ENCODE peak calls at places on chromosomes 11 and 22, in four cellular contexts. B is IMR-90, W is GM23338, X is fibroblast of lung. D is an unnamed sample. For H3K4me1, the result is how much of the 10 kb centered on the place peaks cover.

GRCh38 chr11:35420371-35420770 is 1.0 kb upstream of the SLC1A2 start:
- DNase-seq in W (peak), B (no peak), X (no peak), D (no peak)

GRCh38 chr22:22754268-22754657 is 109.8 kb downstream of the GGTLC2 start:
- DNase-seq in X (no peak), W (no peak), B (no peak), D (no peak)

GRCh38 chr11:104005234-104005855 is 31.1 kb upstream of the DDI1 start:
- DNase-seq in W (no peak), B (peak), X (peak), D (no peak)

GRCh38 chr11:76768091-76769047 is 14.8 kb upstream of the TSKU start:
- DNase-seq in X (no peak), B (no peak), W (no peak), D (no peak)

GRCh38 chr22:49290711-49291110 is 537.0 kb downstream of the BRD1 start:
- DNase-seq in W (no peak), B (no peak), X (no peak), D (no peak)

GRCh38 chr22:50219800-50220602 is 19.2 kb downstream of the SELENOO start:
- DNase-seq in W (no peak), X (no peak), B (no peak), D (no peak)

GRCh38 chr11:67505605-67506396 is 638 bp upstream of the PITPNM1 start:
- DNase-seq in X (peak), W (peak), B (peak), D (peak)

GRCh38 chr11:8149726-8150125 is 19.1 kb downstream of the RIC3 start:
- DNase-seq in B (no peak), X (no peak), W (no peak), D (no peak)

GRCh38 chr11:70661763-70662501 is 263.6 kb downstream of the CTTN start:
- DNase-seq in W (peak), B (peak), X (no peak), D (peak)

GRCh38 chr22:31613286-31613903 is 48.6 kb downstream of the PISD start:
- DNase-seq in B (no peak), W (no peak), X (no peak), D (no peak)

GRCh38 chr11:104995001-104995408 is 26.6 kb upstream of the CASP4 start:
- DNase-seq in B (no peak), W (no peak), X (no peak), D (no peak)

GRCh38 chr11:103274025-103274424 is 164.8 kb downstream of the DYNC2H1 start:
- DNase-seq in B (no peak), X (no peak), W (no peak), D (no peak)

GRCh38 chr11:105632316-105632715 is 22.4 kb downstream of the GRIA4 start:
- DNase-seq in B (no peak), X (no peak), W (no peak), D (no peak)

GRCh38 chr11:124793466-124794278 is 6.5 kb downstream of the MSANTD2 start:
- DNase-seq in B (peak), X (peak), W (peak), D (peak)

GRCh38 chr11:95764267-95764898 is 25.2 kb downstream of the FAM76B start:
- DNase-seq in X (peak), W (peak), B (peak), D (no peak)

GRCh38 chr22:39300198-39300830 is 19.1 kb downstream of the RPL3 start:
- DNase-seq in W (peak), X (peak), B (no peak), D (peak)

GRCh38 chr11:3049430-3050243 is 7.6 kb downstream of the CARS1 start:
- DNase-seq in B (peak), W (no peak), X (peak), D (peak)

GRCh38 chr11:57639321-57640067 is 10.2 kb downstream of the YPEL4 start:
- DNase-seq in W (peak), B (peak), X (peak), D (peak)

GRCh38 chr11:13007702-13008435 is 1.2 kb upstream of the RASSF10 start:
- DNase-seq in X (no peak), W (no peak), B (no peak), D (no peak)

GRCh38 chr11:93585758-93586157 is 42.6 kb upstream of the SMCO4 start:
- DNase-seq in X (peak), B (peak), W (no peak), D (no peak)

GRCh38 chr11:14905104-14906033 is 13.3 kb upstream of the CYP2R1 start:
- DNase-seq in W (peak), B (peak), X (peak), D (no peak)

GRCh38 chr11:64086263-64086938 is 50.7 kb downstream of the FLRT1 start:
- DNase-seq in X (peak), W (no peak), B (peak), D (peak)

GRCh38 chr11:87666730-87667129 is 508.5 kb downstream of the RAB38 start:
- DNase-seq in W (no peak), X (no peak), B (no peak), D (no peak)

GRCh38 chr11:93432247-93432646 is 101.7 kb downstream of the DEUP1 start:
- DNase-seq in X (no peak), W (no peak), B (no peak), D (no peak)

GRCh38 chr22:41106122-41106968 is 14.0 kb downstream of the EP300 start:
- DNase-seq in X (peak), W (no peak), B (peak), D (no peak)

GRCh38 chr11:116193321-116194114 is 579.3 kb downstream of the BUD13 start:
- DNase-seq in X (peak), B (peak), W (peak), D (peak)

GRCh38 chr22:50031189-50032091 is 18.9 kb upstream of the IL17REL start:
- DNase-seq in B (no peak), W (no peak), X (no peak), D (peak)

GRCh38 chr11:122108192-122108799 is 7.7 kb downstream of the BLID start:
- DNase-seq in B (peak), X (peak), W (peak), D (peak)

GRCh38 chr11:78350101-78350645 is 67.4 kb downstream of the GAB2 start:
- DNase-seq in X (peak), B (peak), W (peak), D (no peak)

GRCh38 chr11:65430406-65431217 is 8.0 kb downstream of the NEAT1 start:
- DNase-seq in B (peak), W (no peak), X (peak), D (no peak)

GRCh38 chr11:63841554-63841953 is 2.6 kb downstream of the MARK2 start:
- DNase-seq in B (peak), W (peak), X (no peak), D (no peak)

GRCh38 chr22:36293606-36294292 is 40.8 kb downstream of the APOL1 start:
- DNase-seq in W (no peak), X (no peak), B (no peak), D (no peak)
- TF ChIP-seq CTCF in W (no peak), X (no peak), B (no peak), D (no peak)

GRCh38 chr11:131248588-131248987 is 121.8 kb upstream of the NTM start:
- DNase-seq in B (no peak), X (no peak), W (no peak), D (no peak)

GRCh38 chr11:131246156-131246555 is 124.3 kb upstream of the NTM start:
- DNase-seq in X (no peak), W (peak), B (no peak), D (no peak)

GRCh38 chr11:131242616-131243015 is 127.8 kb upstream of the NTM start:
- DNase-seq in W (no peak), B (no peak), X (no peak), D (no peak)

DNA sequence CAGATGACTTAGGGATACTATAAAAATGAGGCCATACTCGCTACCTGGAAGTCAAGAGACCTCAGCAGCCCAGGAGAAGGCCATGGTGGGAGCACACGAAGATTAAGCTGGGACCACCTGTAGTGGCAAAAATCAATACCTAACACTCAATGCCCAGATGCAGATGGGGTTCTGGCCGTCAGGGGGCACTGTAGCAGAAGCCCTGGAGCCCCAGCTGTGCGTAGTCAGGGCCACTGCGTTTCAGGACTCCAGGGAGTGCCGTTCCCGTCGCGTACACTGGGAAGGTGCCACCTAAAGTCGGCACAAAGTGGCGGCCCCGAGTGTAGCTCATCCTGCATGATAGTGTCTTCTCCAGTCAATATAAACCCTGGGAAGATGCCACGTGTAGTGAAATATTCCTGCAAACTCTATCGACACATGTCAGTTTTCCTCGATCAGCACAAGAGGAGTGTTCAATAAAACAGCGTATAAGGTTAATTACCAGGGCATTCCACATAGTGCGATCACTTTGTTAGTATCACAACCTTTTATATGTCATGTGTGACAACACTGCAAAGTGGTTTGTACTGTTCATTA is 123.7 kb upstream of the NTM start:
- DNase-seq in B (no peak), W (peak), X (no peak), D (no peak)
- H3K4me1 ChIP-seq in B (under half), W (under half), X (under half), D (under half)

GRCh38 chr11:20873054-20873453 is 203.7 kb downstream of the NELL1 start:
- DNase-seq in X (no peak), B (no peak), W (peak), D (peak)
- TF ChIP-seq CTCF in X (no peak), B (no peak), W (peak), D (peak)

GRCh38 chr11:69326622-69327219 is 32.8 kb downstream of the MYEOV start:
- DNase-seq in W (no peak), B (no peak), X (no peak), D (no peak)
- H3K4me1 ChIP-seq in W (under half), B (under half), X (under half), D (under half)

DNA sequence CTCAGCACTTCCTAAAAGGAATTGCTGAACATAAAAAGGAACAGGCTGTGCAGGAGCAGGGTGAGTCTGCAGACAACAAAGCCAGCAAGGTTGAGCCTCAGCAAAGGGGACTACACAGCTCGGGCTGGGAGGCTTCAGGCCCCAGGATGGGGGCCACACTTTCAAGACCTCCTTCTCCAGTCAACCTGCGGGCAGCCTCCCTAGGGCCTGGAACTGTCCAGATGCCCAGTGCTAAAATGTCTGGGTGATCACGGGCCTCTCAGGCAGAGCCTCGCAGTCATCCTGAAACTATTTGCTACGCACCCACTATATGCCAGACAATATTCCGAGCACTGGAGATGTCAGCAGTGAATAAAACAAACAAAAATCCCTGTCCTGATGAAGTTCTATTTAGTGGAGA is 3.9 kb upstream of the NEFH start:
- DNase-seq in X (no peak), B (no peak), W (peak), D (no peak)
- TF ChIP-seq CTCF in X (no peak), B (no peak), W (no peak), D (no peak)

DNA sequence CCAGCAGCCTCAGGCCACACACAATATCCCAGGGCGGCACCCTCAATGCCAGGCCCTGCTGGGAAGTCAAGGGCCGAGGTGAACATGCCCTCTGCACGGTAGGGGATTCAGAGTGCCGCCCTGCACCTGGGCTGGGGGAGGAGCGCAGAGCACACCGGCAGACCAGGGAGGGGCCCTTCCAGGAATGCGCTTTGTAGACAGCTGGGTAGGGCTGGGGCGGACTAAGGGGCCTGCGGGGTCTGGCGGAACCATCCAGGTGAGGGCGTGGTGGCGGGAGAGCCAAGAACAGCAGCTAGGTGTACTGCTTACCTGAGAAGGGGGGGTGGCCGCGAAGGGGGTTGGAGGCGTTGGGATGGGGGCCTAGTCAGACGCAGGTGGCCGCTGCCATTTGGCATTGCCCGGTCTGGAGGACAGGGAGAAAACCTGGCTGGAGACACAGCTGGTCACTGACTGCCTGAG is 26.0 kb downstream of the DUSP8 start:
- DNase-seq in X (no peak), B (no peak), W (peak), D (no peak)
- H3K4me1 ChIP-seq in X (under half), B (under half), W (under half), D (under half)

DNA sequence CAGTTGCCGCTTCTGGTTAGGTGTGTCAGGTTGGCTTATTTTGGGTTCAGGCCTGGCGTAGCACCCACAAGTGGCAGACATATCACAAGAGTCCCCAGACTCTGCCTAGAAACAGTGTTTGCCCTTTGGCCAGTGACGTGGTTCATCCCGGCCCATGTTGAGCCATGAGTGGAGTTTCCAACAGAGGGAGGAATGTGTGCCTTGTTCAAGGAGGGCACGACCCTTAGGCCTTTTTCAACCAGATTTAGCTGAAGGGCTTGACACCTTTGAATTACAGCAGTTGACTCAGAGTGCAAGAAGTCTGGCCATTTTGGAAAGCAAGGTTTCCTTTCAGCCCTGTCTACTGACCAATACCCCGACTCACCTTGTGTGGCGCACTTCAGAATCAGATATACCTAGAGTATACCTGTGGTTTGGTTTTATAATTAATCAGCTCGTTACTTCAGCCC is 15.1 kb upstream of the AIFM3 start:
- DNase-seq in W (no peak), B (no peak), X (no peak), D (no peak)
- TF ChIP-seq CTCF in W (no peak), B (no peak), X (no peak), D (no peak)

DNA sequence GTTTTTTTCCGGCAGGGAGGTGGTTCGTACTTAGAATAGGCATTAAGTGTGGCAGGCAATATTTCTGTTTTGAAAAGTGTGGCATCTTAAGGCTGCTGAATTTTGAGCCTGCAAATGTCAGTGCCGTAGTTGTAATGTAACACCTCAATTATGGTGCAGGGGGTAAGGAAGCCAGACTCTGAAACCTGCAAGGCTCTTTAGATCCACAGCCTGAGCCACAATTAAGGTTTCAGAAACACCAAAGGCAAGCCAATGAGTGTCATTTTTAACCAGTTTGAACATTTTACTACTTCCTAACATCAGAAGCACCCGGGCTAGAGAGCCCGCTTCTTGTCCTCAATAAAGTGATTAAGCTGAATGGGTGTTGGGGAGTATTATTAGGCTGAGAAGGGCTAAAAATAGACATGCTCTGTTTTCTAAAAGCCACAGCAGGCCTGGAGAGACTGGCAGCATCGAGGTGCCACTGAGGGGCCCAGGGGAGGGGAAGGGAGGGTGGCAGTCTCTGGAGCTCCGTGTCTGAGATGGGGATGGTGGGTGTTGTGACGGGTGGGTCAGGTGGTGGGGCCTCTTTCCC is 113.4 kb downstream of the ZBTB16 start:
- DNase-seq in W (no peak), X (no peak), B (no peak), D (no peak)
- H3K4me1 ChIP-seq in W (under half), X (under half), B (under half), D (under half)

DNA sequence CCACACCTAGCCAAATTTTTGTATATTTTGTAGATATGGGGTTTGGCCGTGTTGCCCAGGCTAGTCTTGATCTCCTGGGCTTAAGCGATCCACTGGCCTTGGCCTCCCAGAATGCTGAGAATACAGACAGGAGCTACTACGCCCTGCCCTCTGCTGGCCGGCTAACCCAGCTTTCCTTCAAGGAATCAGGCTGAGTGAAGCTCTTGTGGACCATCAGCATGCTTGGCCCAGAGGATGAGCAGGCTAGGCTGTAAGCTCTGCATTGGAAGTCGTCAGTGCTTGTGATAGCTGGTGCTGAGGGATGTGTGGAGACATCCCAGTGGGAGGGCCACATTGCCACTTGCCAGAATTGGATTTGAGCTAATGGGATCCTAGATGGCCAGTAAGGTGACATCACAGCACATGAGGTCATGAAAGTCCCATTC is 60.6 kb downstream of the MED15 start:
- DNase-seq in W (peak), B (peak), X (peak), D (no peak)
- TF ChIP-seq CTCF in W (peak), B (peak), X (peak), D (peak)

DNA sequence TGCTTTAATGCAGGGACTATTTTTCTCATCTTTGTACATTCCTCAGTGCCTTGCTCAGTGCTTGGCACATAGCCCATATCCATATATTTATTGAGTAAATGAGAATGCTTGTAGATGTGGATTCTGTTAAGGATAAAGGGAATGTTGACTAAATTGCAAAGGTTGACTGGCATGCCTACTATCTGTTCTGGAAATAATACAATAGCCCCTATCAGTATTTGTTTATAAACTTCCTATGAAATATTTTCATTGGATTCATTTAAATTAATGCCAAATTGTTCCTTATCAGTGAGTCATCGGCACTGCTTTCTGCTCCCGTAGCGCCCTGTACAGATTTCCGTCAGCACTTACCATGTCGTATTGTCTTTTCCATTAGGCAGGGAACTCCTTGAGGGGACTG is 8.0 kb downstream of the RNF121 start:
- DNase-seq in W (no peak), X (peak), B (peak), D (no peak)
- H3K4me1 ChIP-seq in W (under half), X (under half), B (under half), D (under half)